ENCODE peak calls at places on chromosomes 5 and 9, in four cellular contexts. B, O, N and I are unnamed samples.

GRCh38 chr5:14353661-14354474 is 210.7 kb downstream of the TRIO start:
- DNase-seq in O (no peak), B (no peak), N (no peak), I (no peak)

GRCh38 chr9:18274693-18275092 is 199.3 kb upstream of the ADAMTSL1 start:
- DNase-seq in O (no peak), B (no peak), N (no peak), I (no peak)

GRCh38 chr9:125409637-125410521 is 148.3 kb downstream of the GAPVD1 start:
- DNase-seq in N (no peak), O (peak), B (no peak), I (no peak)

GRCh38 chr5:106601605-106602004 is 1069.1 kb downstream of the EFNA5 start:
- DNase-seq in O (no peak), B (no peak), N (no peak), I (no peak)

GRCh38 chr9:136609838-136610311 is 52.8 kb upstream of the EGFL7 start:
- DNase-seq in N (no peak), B (no peak), O (no peak), I (no peak)

GRCh38 chr5:54603372-54603771 is 85.8 kb downstream of the SNX18 start:
- DNase-seq in O (no peak), N (no peak), B (no peak), I (no peak)

GRCh38 chr5:148237795-148238194 is 530 bp upstream of the MARCOL start:
- DNase-seq in B (no peak), O (no peak), N (no peak), I (no peak)

GRCh38 chr5:122385786-122386185 is 73.7 kb downstream of the SNCAIP start:
- DNase-seq in B (no peak), N (no peak), O (no peak), I (no peak)

GRCh38 chr5:98770158-98770910 is 3.1 kb upstream of the RGMB start:
- DNase-seq in B (peak), N (peak), O (no peak), I (no peak)

GRCh38 chr9:2755285-2755684 is 38.0 kb downstream of the KCNV2 start:
- DNase-seq in O (no peak), B (no peak), N (no peak), I (no peak)

DNA sequence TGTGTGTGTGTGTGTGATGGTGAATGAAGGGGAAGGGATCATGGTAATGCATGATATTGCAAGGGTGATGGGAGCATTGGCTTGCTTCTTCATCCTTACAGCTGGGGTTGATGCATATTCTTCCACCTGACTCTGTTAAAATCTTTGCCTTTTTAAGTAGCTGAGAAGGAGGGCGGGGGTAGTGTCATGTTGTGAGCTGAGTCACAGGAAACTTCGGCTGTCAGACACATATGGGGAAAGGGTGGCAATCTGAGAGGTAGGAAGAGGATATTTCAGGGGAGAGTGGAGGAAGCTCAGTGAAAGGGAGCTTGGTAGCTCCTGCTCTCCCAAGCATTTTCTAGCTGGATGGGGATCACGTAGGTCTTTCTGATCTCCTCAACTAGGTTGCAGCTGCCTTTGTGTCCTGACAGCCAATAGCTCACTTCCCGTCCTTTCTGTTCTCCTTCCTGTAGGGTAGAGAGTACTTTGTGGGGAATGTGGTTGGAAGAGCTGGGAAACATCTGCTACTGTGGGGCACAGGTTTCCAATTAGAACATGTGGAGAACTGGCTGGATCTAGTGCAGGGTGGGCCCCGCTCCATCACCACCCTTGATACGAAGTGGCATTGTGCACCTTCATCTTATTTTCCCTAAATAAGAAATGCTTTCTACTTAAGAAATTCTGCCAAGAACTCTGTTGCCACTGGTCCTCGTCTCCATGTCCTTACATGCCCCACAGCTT is 18.1 kb upstream of the CLK4 start:
- DNase-seq in B (no peak), N (no peak), O (no peak), I (no peak)
- TF ChIP-seq CTCF in B (no peak), N (no peak), O (no peak), I (no peak)

GRCh38 chr9:121927636-121928035 is 165.5 kb downstream of the TTLL11 start:
- DNase-seq in N (no peak), O (no peak), B (no peak), I (no peak)

GRCh38 chr9:121926417-121926816 is 166.7 kb downstream of the TTLL11 start:
- DNase-seq in O (no peak), B (no peak), N (no peak), I (no peak)

GRCh38 chr9:121930970-121931369 is 162.1 kb downstream of the TTLL11 start:
- DNase-seq in N (no peak), O (no peak), B (no peak), I (no peak)

GRCh38 chr9:121927081-121927480 is 166.0 kb downstream of the TTLL11 start:
- DNase-seq in O (no peak), B (no peak), N (no peak), I (no peak)

DNA sequence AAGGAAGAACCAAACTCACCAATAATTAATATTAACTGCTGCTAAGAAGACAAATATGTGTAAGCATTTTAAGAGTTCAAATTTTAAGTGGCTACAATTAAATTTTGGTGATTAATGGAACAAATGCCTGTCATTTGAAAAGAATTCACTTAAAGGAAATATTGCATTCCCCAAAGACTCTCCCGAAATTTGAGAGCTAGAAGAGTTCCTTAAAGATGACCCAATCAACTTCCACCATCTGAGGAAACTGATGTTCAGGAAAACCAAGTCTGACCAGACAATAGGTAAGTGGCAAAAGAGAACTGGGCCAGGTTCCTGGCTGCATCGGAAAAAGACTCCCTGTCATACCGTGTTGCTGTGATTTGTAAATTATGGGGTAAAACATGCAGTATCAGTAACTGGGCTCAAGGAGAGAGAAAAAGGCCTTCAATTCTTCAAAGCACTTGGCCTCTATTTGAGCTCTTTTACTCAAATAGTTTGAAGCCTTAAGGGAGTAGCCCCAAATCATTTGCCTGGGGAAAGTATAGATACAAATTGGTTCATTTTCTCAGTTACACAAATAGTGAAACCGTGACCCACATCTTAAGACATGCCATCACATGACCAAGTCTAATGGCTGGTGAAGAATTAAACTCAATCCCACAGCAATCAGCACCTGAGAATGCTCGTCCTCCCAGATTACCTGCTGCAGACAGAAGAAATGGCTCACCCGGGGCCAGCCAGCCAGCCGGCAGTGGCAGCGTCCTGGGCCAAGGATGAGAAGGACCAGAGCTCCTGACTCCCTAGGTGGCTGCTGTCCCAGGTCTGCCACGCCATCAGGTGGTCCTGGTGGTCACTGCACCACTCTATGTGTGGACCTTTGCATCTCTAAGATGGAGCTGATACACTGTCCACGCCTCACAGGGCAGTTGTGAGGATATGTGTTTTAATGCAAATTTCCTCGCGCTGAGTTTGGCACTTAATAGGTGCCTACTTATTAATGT is 162.9 kb downstream of the TTLL11 start:
- DNase-seq in N (no peak), B (no peak), O (no peak), I (no peak)
- TF ChIP-seq CTCF in N (no peak), B (no peak), O (peak), I (no peak)

DNA sequence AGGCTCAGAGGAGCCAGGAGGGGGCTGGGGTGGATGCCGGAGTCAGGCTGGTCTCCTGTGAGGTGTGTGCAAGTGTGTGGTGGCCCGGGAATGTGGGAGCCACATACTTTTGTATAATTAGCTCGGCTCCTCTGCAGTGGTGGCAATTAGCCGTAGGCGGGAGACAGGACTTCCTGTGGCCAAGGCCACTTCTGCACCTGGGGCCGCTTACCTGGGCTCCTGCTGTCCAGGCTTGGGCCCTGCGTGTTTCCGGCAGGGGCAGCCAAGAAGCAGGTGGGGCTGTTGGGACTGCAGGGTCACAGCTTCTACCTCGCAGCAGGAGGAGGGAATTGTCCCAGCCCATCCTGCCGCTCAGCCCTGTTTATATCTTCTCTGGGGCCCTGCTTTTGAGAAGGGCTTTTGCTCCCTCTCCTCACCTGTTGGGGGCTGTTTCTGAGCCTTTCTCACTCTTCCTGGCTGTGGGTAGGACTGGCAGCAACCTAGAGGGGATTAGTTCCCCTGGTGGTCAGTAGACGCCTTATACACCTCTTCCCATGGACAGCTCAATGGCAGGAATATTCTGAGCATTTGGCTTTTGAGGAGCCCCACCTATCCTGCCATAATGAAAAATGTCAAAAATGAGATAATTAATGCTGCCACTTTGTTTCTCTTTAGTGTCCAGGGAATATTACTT is 145.4 kb upstream of the PITX1 start:
- DNase-seq in B (no peak), O (no peak), N (no peak), I (no peak)
- TF ChIP-seq CTCF in B (no peak), O (peak), N (no peak), I (peak)

GRCh38 chr5:123546657-123547056 is 34.7 kb downstream of the CSNK1G3 start:
- DNase-seq in O (no peak), N (no peak), B (no peak), I (no peak)

GRCh38 chr5:123543438-123543837 is 31.5 kb downstream of the CSNK1G3 start:
- DNase-seq in B (no peak), N (no peak), O (no peak), I (no peak)

GRCh38 chr5:123549256-123549904 is 37.4 kb downstream of the CSNK1G3 start:
- DNase-seq in B (no peak), N (no peak), O (no peak), I (no peak)

GRCh38 chr5:123540534-123540933 is 28.6 kb downstream of the CSNK1G3 start:
- DNase-seq in B (no peak), N (no peak), O (no peak), I (no peak)

GRCh38 chr5:123545506-123545905 is 33.5 kb downstream of the CSNK1G3 start:
- DNase-seq in N (no peak), O (peak), B (no peak), I (no peak)
- TF ChIP-seq CTCF in N (no peak), O (peak), B (peak), I (peak)

DNA sequence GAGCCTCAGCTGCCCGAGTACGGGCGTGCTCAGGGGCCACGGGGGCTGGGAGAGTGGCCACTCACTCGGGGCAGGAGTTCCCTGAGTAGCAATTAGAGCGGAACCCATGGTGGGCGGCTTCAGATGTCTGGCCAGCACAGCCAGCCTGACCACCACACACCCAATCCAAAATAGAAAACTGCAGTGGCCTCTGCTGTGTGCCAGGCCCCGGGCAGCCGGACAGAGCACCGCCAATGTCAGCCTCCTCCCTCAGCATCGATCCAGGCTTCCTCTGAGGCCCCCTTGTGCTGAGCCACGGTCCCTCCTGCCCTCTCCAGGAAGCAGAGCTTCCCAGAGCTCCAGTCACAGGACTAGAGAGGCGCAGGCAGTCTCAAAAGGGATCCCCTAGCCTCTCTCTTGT is 2.7 kb downstream of the ADAMTS2 start:
- DNase-seq in N (no peak), O (peak), B (no peak), I (no peak)
- TF ChIP-seq CTCF in N (no peak), O (peak), B (peak), I (peak)

GRCh38 chr5:111857633-111858032 is 100.6 kb upstream of the NREP start:
- DNase-seq in O (peak), N (no peak), B (no peak), I (no peak)
- TF ChIP-seq CTCF in O (peak), N (no peak), B (no peak), I (peak)